ENCODE peak calls at places on chromosomes 3 and 15, in four cellular contexts. R is H9, Q is pancreas, I is ovary. U is an unnamed sample.

GRCh38 chr3:195385526-195385925 is 57.3 kb downstream of the ACAP2 start:
- DNase-seq in Q (no peak), R (no peak), I (no peak), U (no peak)

GRCh38 chr3:47634996-47635395 is 56.3 kb upstream of the CSPG5 start:
- DNase-seq in R (no peak), I (no peak), Q (no peak), U (peak; percentile 39)

GRCh38 chr15:94749848-94750617 is 518.7 kb downstream of the MCTP2 start:
- DNase-seq in I (no peak), R (no peak), Q (no peak), U (no peak)

GRCh38 chr15:56247266-56247665 is 3.6 kb upstream of the RFX7 start:
- DNase-seq in Q (no peak), I (no peak), R (no peak), U (no peak)

GRCh38 chr15:31456329-31457060 is 129.9 kb downstream of the KLF13 start:
- DNase-seq in R (peak; percentile 14), I (no peak), Q (no peak), U (no peak)

GRCh38 chr15:62969442-62970089 is 73.0 kb upstream of the TPM1 start:
- DNase-seq in R (no peak), I (no peak), Q (no peak), U (no peak)

GRCh38 chr3:11213810-11214450 is 58.3 kb upstream of the ATG7 start:
- DNase-seq in I (no peak), Q (no peak), R (no peak), U (no peak)

GRCh38 chr3:170040283-170040907 is 2.6 kb downstream of the GPR160 start:
- DNase-seq in I (no peak), Q (no peak), R (no peak), U (no peak)

GRCh38 chr3:145776782-145777408 is 384.1 kb downstream of the PLOD2 start:
- DNase-seq in I (no peak), Q (peak; percentile 49), R (peak; percentile 49), U (no peak)

GRCh38 chr3:114221165-114221880 is 16.1 kb downstream of the ZNF80 start:
- DNase-seq in Q (no peak), I (no peak), R (no peak), U (no peak)

GRCh38 chr3:132254076-132254755 is 63.0 kb upstream of the ACP3 start:
- DNase-seq in Q (no peak), I (no peak), R (no peak), U (no peak)

GRCh38 chr3:30633718-30634117 is 27.3 kb downstream of the TGFBR2 start:
- DNase-seq in Q (no peak), I (no peak), R (no peak), U (no peak)

GRCh38 chr15:41936649-41937567 is 35.4 kb downstream of the EHD4 start:
- DNase-seq in Q (no peak), I (no peak), R (no peak), U (peak; percentile 30)

GRCh38 chr3:196080997-196081833 is 675 bp downstream of the TFRC start:
- DNase-seq in R (peak; percentile 39), I (peak; percentile 66), Q (peak; percentile 80), U (peak; percentile 20)

GRCh38 chr3:161371441-161372320 is at the start of gene SPTSSB:
- DNase-seq in R (peak; percentile 79), I (no peak), Q (peak; percentile 56), U (no peak)

GRCh38 chr3:151403246-151403645 is 18.7 kb upstream of the P2RY12 start:
- DNase-seq in R (no peak), Q (no peak), I (no peak), U (no peak)

GRCh38 chr3:180594631-180595348 is 7.2 kb upstream of the TTC14 start:
- DNase-seq in Q (no peak), I (no peak), R (no peak), U (no peak)

GRCh38 chr3:56952846-56953245 is 107.6 kb upstream of the SPATA12 start:
- DNase-seq in R (no peak), Q (no peak), I (no peak), U (no peak)

GRCh38 chr15:77251662-77252061 is 168.2 kb downstream of the PEAK1 start:
- DNase-seq in R (peak; percentile 47), I (no peak), Q (no peak), U (no peak)

GRCh38 chr15:90647326-90647725 is 69.8 kb upstream of the BLM start:
- DNase-seq in I (no peak), Q (no peak), R (no peak), U (no peak)

GRCh38 chr3:124888482-124889441 is 1.6 kb upstream of the ITGB5 start:
- DNase-seq in I (no peak), Q (no peak), R (peak; percentile 59), U (no peak)

GRCh38 chr3:52429779-52430415 is 15.0 kb downstream of the SEMA3G start:
- DNase-seq in R (no peak), Q (no peak), I (no peak), U (no peak)

GRCh38 chr15:90132437-90132836 is 30.2 kb upstream of the IDH2 start:
- DNase-seq in R (no peak), I (no peak), Q (no peak), U (no peak)

GRCh38 chr15:25743909-25744275 is 119.2 kb downstream of the ATP10A start:
- DNase-seq in R (no peak), I (no peak), Q (no peak), U (no peak)

GRCh38 chr3:172194702-172195392 is 155.5 kb downstream of the FNDC3B start:
- DNase-seq in Q (no peak), R (no peak), I (no peak), U (no peak)

GRCh38 chr3:46466871-46467403 is 2.2 kb upstream of the LTF start:
- DNase-seq in Q (no peak), R (peak; percentile 17), I (no peak), U (no peak)

GRCh38 chr3:101381809-101382208 is 61.4 kb upstream of the IMPG2 start:
- DNase-seq in Q (no peak), I (no peak), R (no peak), U (no peak)

GRCh38 chr15:100005013-100005412 is 271.8 kb upstream of the LYSMD4 start:
- DNase-seq in Q (no peak), R (no peak), I (no peak), U (no peak)

GRCh38 chr15:23539892-23540291 is 25.6 kb upstream of the MKRN3 start:
- DNase-seq in Q (no peak), I (no peak), R (no peak), U (no peak)

GRCh38 chr15:69735126-69735525 is 282.5 kb downstream of the RPLP1 start:
- DNase-seq in R (no peak), Q (peak; percentile 46), I (no peak), U (no peak)

GRCh38 chr15:42371125-42371524 is 11.8 kb downstream of the CAPN3 start:
- DNase-seq in I (no peak), R (no peak), Q (no peak), U (no peak)

GRCh38 chr15:52101542-52102340 is 10.8 kb downstream of the BCL2L10 start:
- DNase-seq in Q (no peak), I (no peak), R (no peak), U (no peak)

GRCh38 chr15:63495780-63496179 is 8.6 kb upstream of the USP3 start:
- DNase-seq in I (no peak), R (no peak), Q (no peak), U (no peak)

GRCh38 chr3:177146646-177147045 is 50.6 kb downstream of the TBL1XR1 start:
- DNase-seq in I (no peak), Q (no peak), R (no peak), U (no peak)

GRCh38 chr3:124657138-124657537 is 73.1 kb upstream of the UMPS start:
- DNase-seq in I (no peak), R (no peak), Q (no peak), U (no peak)

GRCh38 chr3:152656207-152657001 is 178.5 kb upstream of the P2RY1 start:
- DNase-seq in R (no peak), I (no peak), Q (no peak), U (no peak)

GRCh38 chr3:50317303-50317702 is 5.2 kb downstream of the HYAL2 start:
- DNase-seq in R (no peak), Q (no peak), I (no peak), U (no peak)

GRCh38 chr3:160434071-160434470 is 15.5 kb downstream of the TRIM59 start:
- DNase-seq in Q (no peak), R (no peak), I (no peak), U (no peak)

DNA sequence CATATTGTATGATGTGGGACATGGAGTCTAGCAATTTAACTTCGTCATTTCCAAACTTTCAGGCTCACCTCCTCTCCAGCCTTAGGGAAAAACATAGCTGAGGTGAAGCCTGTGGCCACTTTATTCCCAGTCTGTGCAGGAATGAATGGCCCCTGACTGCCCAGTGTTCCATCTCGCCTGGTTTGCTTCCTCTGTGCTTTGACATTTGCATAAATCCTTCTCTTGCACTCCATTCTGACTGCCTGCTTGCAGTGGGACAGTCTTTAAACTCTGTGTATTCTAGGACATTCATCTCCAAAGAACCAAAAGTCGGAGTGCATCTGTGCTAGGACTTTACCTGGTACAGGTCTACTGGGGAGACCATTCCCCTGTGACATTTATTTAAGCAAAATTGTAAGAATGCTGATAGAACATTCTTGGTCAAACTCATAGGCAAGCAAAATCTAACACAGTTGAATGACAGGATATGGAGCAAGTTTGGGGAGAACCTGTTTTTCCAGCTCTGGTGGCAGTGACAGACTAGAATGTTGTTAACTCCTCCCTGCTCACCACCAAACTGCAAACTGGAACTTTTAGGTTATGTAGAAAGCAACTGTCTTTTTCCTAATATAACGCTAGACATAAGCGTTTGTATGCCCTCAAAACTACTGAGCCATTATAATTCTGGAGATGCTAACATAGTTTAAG is 22.1 kb downstream of the TMED3 start:
- DNase-seq in R (no peak), Q (peak; percentile 45), I (no peak), U (no peak)
- H3K27ac ChIP-seq in R (no peak overlapping the region), Q (no peak overlapping the region), I (no peak overlapping the region), U (no peak overlapping the region)

DNA sequence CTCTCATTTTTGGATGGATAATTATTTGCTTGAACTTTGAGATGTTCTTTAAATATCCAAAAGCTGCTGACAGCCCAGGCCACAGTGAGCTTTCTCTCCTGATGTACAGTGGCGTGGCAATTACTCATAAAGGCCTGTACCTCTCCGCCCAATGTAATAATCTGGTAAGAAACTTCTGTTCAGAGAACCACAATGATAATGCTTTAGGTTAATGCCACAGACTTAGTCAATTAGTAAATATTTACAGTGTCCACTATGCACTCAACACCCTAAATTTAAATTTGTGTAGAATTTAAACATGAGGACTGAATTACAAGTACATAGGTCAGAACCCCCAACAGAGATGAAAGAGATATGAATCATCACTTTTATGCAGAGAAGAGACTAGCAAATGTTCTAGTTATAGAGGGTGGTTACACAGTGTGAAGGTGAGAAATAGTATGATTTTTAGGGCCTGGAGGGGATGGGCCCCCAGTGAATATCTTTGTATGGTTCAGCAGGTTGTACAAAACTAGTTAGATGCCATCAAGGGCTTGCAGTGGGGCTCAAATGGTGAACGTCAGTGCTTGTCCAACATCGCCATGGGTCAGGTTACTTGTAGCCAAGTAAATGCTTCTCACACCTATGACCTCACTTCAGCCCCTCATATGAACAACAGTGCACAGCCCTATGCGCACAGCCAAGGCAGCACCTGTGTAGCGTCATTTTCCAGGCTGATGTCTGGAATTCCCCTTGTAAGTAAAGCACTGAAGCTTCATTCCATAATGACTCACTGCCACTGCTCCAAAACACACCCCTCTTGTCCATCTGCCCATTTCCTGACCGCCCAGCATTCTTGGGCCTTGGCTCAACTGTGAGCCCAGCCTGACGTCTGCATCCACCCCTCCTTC is 13.3 kb downstream of the ABHD2 start:
- DNase-seq in R (no peak), I (peak; percentile 78), Q (peak; percentile 81), U (no peak)
- H3K27ac ChIP-seq in R (no peak overlapping the region), I (no peak overlapping the region), Q (peak overlapping the region; percentile 66), U (peak overlapping the region; percentile 2)

GRCh38 chr3:187750513-187751123 is 5.3 kb upstream of the BCL6 start:
- DNase-seq in R (peak; percentile 65), Q (no peak), I (no peak), U (no peak)
- H3K27ac ChIP-seq in R (peak overlapping the region; percentile 88), Q (peak overlapping the region; percentile 88), I (no peak overlapping the region), U (no peak overlapping the region)

GRCh38 chr3:3806856-3807255 is 7.6 kb downstream of the LRRN1 start:
- DNase-seq in R (no peak), Q (no peak), I (no peak), U (no peak)
- H3K27ac ChIP-seq in R (no peak overlapping the region), Q (no peak overlapping the region), I (no peak overlapping the region), U (no peak overlapping the region)